ENCODE peak calls at places on chromosomes 4 and X, in nine cellular contexts. O is A549; J is ELR; D is NCI-H69; C is M059J; F is EH; R is NCI-H524 treated with DMSO at 0.1 percent for 48 hours; N is EL; Q is stimulated activated CD4-positive, alpha-beta T cell treated with anti-CD3 and anti-CD28 coated beads, Interleukin-2, amount 100 ng/mL, for 48 hours. G is an unnamed sample.

GRCh38 chr4:48241731-48242130 is 27.9 kb downstream of the TEC start:
- DNase-seq in O (no peak), J (no peak), D (no peak), C (no peak), F (no peak), R (no peak), N (no peak), Q (no peak), G (no peak)

GRCh38 chrX:24759786-24760185 is 66.1 kb downstream of the POLA1 start:
- DNase-seq in O (no peak), J (no peak), D (no peak), C (no peak), F (no peak), R (no peak), N (no peak), Q (no peak), G (no peak)

GRCh38 chr4:69095301-69095731 is 958 bp upstream of the UGT2B7 start:
- DNase-seq in O (peak; percentile 37), J (peak; percentile 72), D (peak; percentile 12), C (no peak), F (peak; percentile 49), R (no peak), N (peak; percentile 63), Q (no peak), G (no peak)

GRCh38 chr4:8696369-8697127 is 104.0 kb downstream of the CPZ start:
- DNase-seq in O (no peak), J (no peak), D (no peak), C (no peak), F (no peak), R (no peak), N (no peak), Q (no peak), G (no peak)

GRCh38 chr4:187393546-187394344 is 601.8 kb upstream of the ZFP42 start:
- DNase-seq in O (no peak), J (peak; percentile 1), D (no peak), C (no peak), F (peak; percentile 73), R (no peak), N (peak; percentile 45), Q (no peak), G (no peak)

GRCh38 chr4:79413032-79413431 is 5.0 kb upstream of the GK2 start:
- DNase-seq in O (no peak), J (no peak), D (peak; percentile 88), C (no peak), F (no peak), R (no peak), N (no peak), Q (no peak), G (peak; percentile 72)

GRCh38 chr4:77308843-77309242 is 151.8 kb downstream of the CCNG2 start:
- DNase-seq in O (peak; percentile 21), J (peak; percentile 49), D (peak; percentile 42), C (peak; percentile 25), F (peak; percentile 54), R (no peak), N (peak; percentile 17), Q (no peak), G (peak; percentile 1)

GRCh38 chrX:101232316-101232715 is 12.7 kb downstream of the DRP2 start:
- DNase-seq in O (no peak), J (peak; percentile 58), D (no peak), C (no peak), F (peak; percentile 36), R (no peak), N (peak; percentile 31), Q (no peak), G (no peak)

GRCh38 chr4:30924521-30924920 is 204.4 kb downstream of the PCDH7 start:
- DNase-seq in O (no peak), J (no peak), D (no peak), C (no peak), F (no peak), R (peak; percentile 26), N (no peak), Q (no peak), G (no peak)

GRCh38 chrX:17377047-17377692 is 2.2 kb downstream of the NHS start:
- DNase-seq in O (peak; percentile 64), J (peak; percentile 76), D (peak; percentile 88), C (peak; percentile 78), F (peak; percentile 35), R (peak; percentile 20), N (peak; percentile 61), Q (no peak), G (peak; percentile 14)

GRCh38 chr4:109359040-109359646 is 56.7 kb upstream of the COL25A1 start:
- DNase-seq in O (no peak), J (no peak), D (no peak), C (no peak), F (no peak), R (no peak), N (no peak), Q (no peak), G (no peak)

GRCh38 chr4:95641571-95641970 is 92.8 kb upstream of the UNC5C start:
- DNase-seq in O (no peak), J (no peak), D (no peak), C (no peak), F (no peak), R (no peak), N (no peak), Q (no peak), G (no peak)

GRCh38 chrX:40852573-40852972 is 117.2 kb upstream of the MED14 start:
- DNase-seq in O (no peak), J (no peak), D (no peak), C (no peak), F (no peak), R (no peak), N (no peak), Q (no peak), G (no peak)

GRCh38 chr4:77734928-77735327 is 84.2 kb downstream of the CNOT6L start:
- DNase-seq in O (no peak), J (peak; percentile 71), D (no peak), C (peak; percentile 77), F (peak; percentile 70), R (no peak), N (peak; percentile 67), Q (peak; percentile 7), G (no peak)

GRCh38 chr4:108301583-108302256 is 133.0 kb upstream of the LEF1 start:
- DNase-seq in O (no peak), J (no peak), D (peak; percentile 7), C (no peak), F (no peak), R (no peak), N (no peak), Q (no peak), G (no peak)

GRCh38 chrX:17022205-17022604 is 75.7 kb downstream of the REPS2 start:
- DNase-seq in O (no peak), J (peak; percentile 21), D (peak; percentile 81), C (peak; percentile 62), F (peak; percentile 62), R (peak; percentile 82), N (peak; percentile 4), Q (no peak), G (peak; percentile 34)

GRCh38 chr4:95550566-95550965 is 1.8 kb upstream of the UNC5C start:
- DNase-seq in O (no peak), J (no peak), D (no peak), C (no peak), F (no peak), R (no peak), N (no peak), Q (no peak), G (no peak)

GRCh38 chr4:99317354-99317753 is 3.8 kb downstream of the ADH1B start:
- DNase-seq in O (no peak), J (no peak), D (no peak), C (no peak), F (no peak), R (no peak), N (no peak), Q (no peak), G (no peak)

G was measured in NCI-H2171.